ENCODE peak calls at places on chromosome 17, in four cellular contexts. W is IMR-90, G is neural progenitor cell, C is DND-41. M is an unnamed sample.

GRCh38 chr17:45942284-45942683 is 47.9 kb downstream of the MAPT start:
- DNase-seq in C (no peak), W (no peak), G (peak; percentile 32), M (peak; percentile 96)

GRCh38 chr17:78323821-78324390 is 36.0 kb downstream of the SOCS3 start:
- DNase-seq in C (no peak), W (no peak), G (no peak), M (no peak)

GRCh38 chr17:71936977-71937376 is 183.8 kb upstream of the SOX9 start:
- DNase-seq in G (no peak), W (no peak), C (no peak), M (no peak)

GRCh38 chr17:6712058-6712853 is 913 bp downstream of the SLC13A5 start:
- DNase-seq in C (no peak), W (no peak), G (peak; percentile 73), M (no peak)

GRCh38 chr17:74369665-74370490 is 2.6 kb downstream of the GPR142 start:
- DNase-seq in G (no peak), W (no peak), C (no peak), M (no peak)

GRCh38 chr17:4509923-4510614 is 11.4 kb downstream of the SPNS2 start:
- DNase-seq in W (no peak), C (no peak), G (no peak), M (no peak)

GRCh38 chr17:57578608-57578990 is 166.5 kb downstream of the CCDC182 start:
- DNase-seq in W (peak; percentile 51), C (no peak), G (no peak), M (no peak)

GRCh38 chr17:57823469-57824401 is 26.1 kb downstream of the MRPS23 start:
- DNase-seq in C (no peak), G (peak; percentile 32), W (peak; percentile 27), M (no peak)

GRCh38 chr17:10772425-10773380 is 31.2 kb downstream of the TMEM238L start:
- DNase-seq in G (peak; percentile 82), C (peak; percentile 55), W (peak; percentile 15), M (no peak)

GRCh38 chr17:67085406-67085805 is 41.1 kb downstream of the CACNG1 start:
- DNase-seq in W (no peak), C (no peak), G (no peak), M (no peak)

GRCh38 chr17:66190738-66191606 is 961 bp downstream of the CEP112 start:
- DNase-seq in C (no peak), W (peak; percentile 79), G (peak; percentile 5), M (no peak)

GRCh38 chr17:67162771-67163170 is 82.2 kb downstream of the HELZ start:
- DNase-seq in W (no peak), G (no peak), C (no peak), M (no peak)

GRCh38 chr17:4833941-4834501 is 881 bp downstream of the MINK1 start:
- DNase-seq in W (peak; percentile 80), C (peak; percentile 36), G (peak; percentile 15), M (no peak)

GRCh38 chr17:2792541-2793169 is 3.6 kb upstream of the RAP1GAP2 start:
- DNase-seq in C (no peak), W (no peak), G (no peak), M (no peak)

GRCh38 chr17:78532922-78533640 is 44.1 kb downstream of the DNAH17 start:
- DNase-seq in C (no peak), G (no peak), W (peak; percentile 68), M (no peak)

GRCh38 chr17:78391843-78392242 is 13.4 kb downstream of the PGS1 start:
- DNase-seq in G (no peak), W (peak; percentile 89), C (no peak), M (no peak)

DNA sequence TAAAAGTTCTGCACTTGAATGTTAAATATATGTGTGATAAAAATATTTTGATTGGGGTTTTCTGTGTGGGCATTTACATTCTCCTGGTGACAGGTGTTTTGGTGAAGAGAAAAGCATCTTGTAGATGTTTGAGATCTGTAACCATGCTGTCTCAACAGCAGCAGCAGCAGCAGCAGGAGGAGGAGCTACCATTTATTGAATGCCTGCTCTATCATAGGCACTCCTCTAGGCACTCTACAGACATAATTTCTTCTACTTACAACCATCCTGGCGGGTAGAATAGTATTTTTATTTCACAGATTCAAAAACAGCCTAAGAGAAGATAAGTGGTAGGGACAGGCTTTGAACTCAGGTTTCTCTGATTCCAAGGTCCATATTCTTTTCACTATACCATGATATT is 159.7 kb upstream of the TBX2 start:
- DNase-seq in G (no peak), C (no peak), W (no peak), M (no peak)
- H3K27ac ChIP-seq in G (no peak overlapping the region), C (no peak overlapping the region), W (no peak overlapping the region), M (no peak overlapping the region)

GRCh38 chr17:17018612-17019429 is 23.4 kb upstream of the MPRIP start:
- DNase-seq in C (no peak), G (no peak), W (no peak), M (no peak)
- H3K27ac ChIP-seq in C (peak overlapping the region; percentile 12), G (no peak overlapping the region), W (no peak overlapping the region), M (no peak overlapping the region)

GRCh38 chr17:59366773-59367656 is 35.6 kb downstream of the YPEL2 start:
- DNase-seq in C (no peak), G (no peak), W (peak; percentile 69), M (peak; percentile 77)
- H3K27ac ChIP-seq in C (no peak overlapping the region), G (peak overlapping the region; percentile 99), W (no peak overlapping the region), M (peak overlapping the region; percentile 97)

DNA sequence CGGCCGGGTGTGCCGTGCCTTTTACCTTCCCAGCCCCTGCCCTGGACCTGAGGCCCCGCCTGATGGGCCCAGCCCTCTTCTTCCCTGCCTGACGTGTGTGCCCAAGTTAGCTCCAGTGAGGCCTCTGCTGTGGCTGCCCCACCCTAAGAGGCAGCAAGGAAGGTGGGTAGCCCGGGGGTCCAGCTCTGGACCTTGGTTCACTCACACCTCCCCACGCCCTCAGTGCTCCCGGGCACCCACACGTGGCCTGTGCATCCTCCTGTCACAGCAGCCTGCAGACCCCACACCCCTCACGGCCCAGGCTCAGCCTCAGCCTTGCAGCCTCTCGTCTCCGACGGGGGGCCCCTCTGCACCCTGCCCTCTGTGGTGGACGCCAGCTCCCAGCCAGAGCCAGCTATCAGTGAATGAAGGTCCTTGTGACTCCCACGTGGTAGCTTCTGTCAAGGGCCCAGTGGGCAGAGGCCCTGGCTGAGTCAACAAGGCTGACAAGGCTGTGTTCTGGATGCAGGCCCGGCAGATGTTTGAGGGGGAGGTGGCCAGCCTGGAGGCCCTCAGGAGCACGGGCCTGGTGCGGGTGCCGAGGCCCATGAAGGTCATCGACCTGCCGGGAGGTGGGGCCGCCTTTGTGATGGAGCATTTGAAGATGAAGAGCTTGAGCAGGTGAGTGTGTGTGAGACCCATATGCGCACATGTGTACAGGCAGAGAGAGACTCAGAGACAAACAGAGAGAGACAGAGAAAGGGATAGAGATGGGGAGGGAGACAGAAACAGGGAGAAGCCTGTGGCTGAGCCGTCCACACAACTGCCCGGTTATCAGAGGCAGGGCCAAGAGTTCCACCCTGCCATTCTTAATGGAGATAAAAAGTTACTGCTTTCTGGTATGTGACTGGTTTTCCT is 2.8 kb downstream of the FN3K start:
- DNase-seq in C (no peak), W (peak; percentile 27), G (no peak), M (no peak)
- H3K27ac ChIP-seq in C (no peak overlapping the region), W (no peak overlapping the region), G (no peak overlapping the region), M (peak overlapping the region; percentile 66)

DNA sequence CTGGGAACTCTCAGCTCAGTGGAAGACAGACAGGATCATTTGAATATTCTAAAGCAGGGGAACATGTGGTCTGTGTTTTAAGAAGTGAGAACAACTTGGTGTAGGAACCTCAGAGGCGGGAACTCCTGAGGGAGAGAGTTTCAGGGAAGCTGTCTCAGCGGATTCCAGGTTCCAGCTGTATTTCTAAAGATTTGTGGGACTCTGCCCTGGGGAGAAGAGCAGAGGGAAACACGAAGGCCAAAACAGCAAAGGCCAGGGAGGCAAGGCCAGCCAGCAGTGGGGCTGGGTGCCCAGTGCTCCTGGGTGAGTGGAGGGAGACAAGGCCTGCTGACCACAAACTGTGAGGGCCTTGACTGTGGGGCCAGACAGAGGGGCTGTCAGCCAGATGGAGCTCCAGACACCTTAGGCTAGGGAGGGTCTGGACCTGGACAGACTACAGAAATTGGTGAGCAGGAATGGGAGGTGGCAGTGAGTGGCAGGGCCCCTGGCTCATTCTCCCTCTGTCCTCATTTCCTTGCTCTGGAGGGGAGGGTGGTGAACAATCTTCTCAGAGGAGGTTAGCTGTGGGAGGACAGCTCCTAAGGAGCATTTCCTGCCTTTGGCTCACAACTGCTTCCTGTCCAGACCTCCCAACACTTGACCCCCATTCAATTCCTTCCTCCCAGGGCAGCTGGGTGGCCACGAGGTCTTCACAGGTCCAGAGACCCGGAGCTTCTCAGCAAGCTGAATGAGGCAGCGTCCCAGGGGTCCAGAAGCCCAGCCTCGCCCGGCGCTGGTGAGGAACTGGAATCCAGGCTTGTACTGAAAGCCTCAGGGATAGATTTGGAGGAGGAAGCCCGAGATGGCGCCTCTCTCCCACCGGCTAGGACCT is 21.0 kb upstream of the FZD2 start:
- DNase-seq in C (no peak), G (no peak), W (no peak), M (no peak)
- H3K27ac ChIP-seq in C (no peak overlapping the region), G (no peak overlapping the region), W (peak overlapping the region; percentile 71), M (no peak overlapping the region)

GRCh38 chr17:19657182-19657581 is 8.6 kb downstream of the ALDH3A2 start:
- DNase-seq in C (no peak), W (no peak), G (no peak), M (no peak)

GRCh38 chr17:19659366-19660177 is 11.0 kb downstream of the ALDH3A2 start:
- DNase-seq in W (no peak), C (no peak), G (no peak), M (no peak)

GRCh38 chr17:19654901-19655300 is 6.3 kb downstream of the ALDH3A2 start:
- DNase-seq in W (no peak), G (no peak), C (no peak), M (no peak)

GRCh38 chr17:19654342-19654886 is 5.9 kb downstream of the ALDH3A2 start:
- DNase-seq in G (no peak), C (no peak), W (no peak), M (no peak)

GRCh38 chr17:19656336-19656735 is 7.8 kb downstream of the ALDH3A2 start:
- DNase-seq in G (no peak), W (no peak), C (no peak), M (no peak)
- H3K27ac ChIP-seq in G (no peak overlapping the region), W (no peak overlapping the region), C (no peak overlapping the region), M (no peak overlapping the region)

GRCh38 chr17:28396635-28397239 is 9.3 kb downstream of the SLC46A1 start:
- DNase-seq in W (no peak), G (no peak), C (no peak), M (no peak)
- H3K27ac ChIP-seq in W (no peak overlapping the region), G (no peak overlapping the region), C (no peak overlapping the region), M (no peak overlapping the region)

DNA sequence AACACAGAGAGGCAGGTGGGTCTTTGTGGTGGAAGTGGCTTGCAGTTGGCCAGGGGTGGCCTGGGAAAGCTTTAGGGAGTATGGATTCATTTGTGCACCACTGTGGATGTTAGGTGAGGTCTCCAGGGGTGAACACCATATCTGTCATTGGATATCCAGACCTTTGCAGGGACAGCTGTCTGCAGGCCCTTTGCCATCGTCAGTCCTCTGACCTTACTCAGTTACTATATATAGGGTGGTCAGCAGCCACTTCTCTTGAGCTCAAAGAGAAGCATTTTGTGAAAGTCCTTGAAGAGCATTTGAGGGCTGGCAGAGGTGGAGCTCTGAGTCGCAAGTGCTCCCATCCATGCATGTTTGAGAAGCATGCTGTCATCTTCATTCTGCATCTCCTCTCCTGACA is 40.4 kb downstream of the TMEM11 start:
- DNase-seq in G (no peak), W (no peak), C (no peak), M (peak; percentile 77)
- H3K27ac ChIP-seq in G (no peak overlapping the region), W (no peak overlapping the region), C (no peak overlapping the region), M (peak overlapping the region; percentile 98)

DNA sequence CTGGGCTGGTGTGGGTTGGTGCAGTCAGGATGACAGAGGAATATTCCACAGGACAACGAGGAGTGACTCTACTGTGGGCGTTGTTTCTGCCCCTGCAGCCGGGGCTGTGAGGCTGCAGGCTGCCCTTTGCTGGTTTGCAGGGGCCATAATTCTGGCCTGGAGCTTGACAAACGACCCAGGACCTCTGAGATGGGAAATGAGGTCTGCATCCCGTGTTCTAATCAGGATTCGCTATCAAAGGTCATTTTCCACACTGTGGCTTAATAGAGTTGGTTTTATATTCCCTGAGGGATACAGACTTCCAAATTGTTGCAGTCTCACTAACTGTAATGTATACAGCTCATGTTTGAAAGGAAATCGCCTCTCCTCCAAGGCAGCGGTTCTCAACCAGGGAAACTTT is 180.9 kb downstream of the RPTOR start:
- DNase-seq in C (no peak), W (no peak), G (no peak), M (no peak)
- H3K27ac ChIP-seq in C (peak overlapping the region; percentile 42), W (peak overlapping the region; percentile 32), G (no peak overlapping the region), M (peak overlapping the region; percentile 70)